ENCODE peak calls at places on chromosomes 6 and 20, in six cellular contexts. One of them, this sample, is unnamed.

GRCh38 chr6:29792123-29793035 is 35.2 kb upstream of the HLA-G start:
- DNase-seq in skeletal muscle cell: no peak
- DNase-seq in mucosa of gallbladder: peak
- DNase-seq in RWPE1: peak
- DNase-seq in GF-D8: no peak
- DNase-seq in ureter: peak
- DNase-seq in this sample: no peak

GRCh38 chr6:44011350-44011925 is 115.8 kb downstream of the MRPL14 start:
- DNase-seq in skeletal muscle cell: no peak
- DNase-seq in mucosa of gallbladder: no peak
- DNase-seq in RWPE1: no peak
- DNase-seq in GF-D8: no peak
- DNase-seq in ureter: no peak
- DNase-seq in this sample: no peak

GRCh38 chr20:53003420-53003819 is 31.3 kb downstream of the TSHZ2 start:
- DNase-seq in skeletal muscle cell: peak
- DNase-seq in mucosa of gallbladder: no peak
- DNase-seq in RWPE1: no peak
- DNase-seq in GF-D8: no peak
- DNase-seq in ureter: no peak
- DNase-seq in this sample: peak

GRCh38 chr6:12749531-12750379 is 33.2 kb downstream of the PHACTR1 start:
- DNase-seq in skeletal muscle cell: no peak
- DNase-seq in mucosa of gallbladder: no peak
- DNase-seq in RWPE1: no peak
- DNase-seq in GF-D8: no peak
- DNase-seq in ureter: no peak
- DNase-seq in this sample: peak

GRCh38 chr6:39791850-39792500 is at the start of gene DAAM2:
- DNase-seq in skeletal muscle cell: no peak
- DNase-seq in mucosa of gallbladder: no peak
- DNase-seq in RWPE1: no peak
- DNase-seq in GF-D8: no peak
- DNase-seq in ureter: no peak
- DNase-seq in this sample: no peak

GRCh38 chr6:158686791-158687381 is 37.0 kb downstream of the SYTL3 start:
- DNase-seq in skeletal muscle cell: no peak
- DNase-seq in mucosa of gallbladder: no peak
- DNase-seq in RWPE1: no peak
- DNase-seq in GF-D8: peak
- DNase-seq in ureter: no peak
- DNase-seq in this sample: no peak

GRCh38 chr20:59028812-59029211 is 3.3 kb downstream of the ATP5F1E start:
- DNase-seq in skeletal muscle cell: no peak
- DNase-seq in mucosa of gallbladder: no peak
- DNase-seq in RWPE1: no peak
- DNase-seq in GF-D8: no peak
- DNase-seq in ureter: no peak
- DNase-seq in this sample: no peak

GRCh38 chr6:131949909-131950766 is 1.0 kb downstream of the CCN2 start:
- DNase-seq in skeletal muscle cell: peak
- DNase-seq in mucosa of gallbladder: peak
- DNase-seq in RWPE1: peak
- DNase-seq in GF-D8: no peak
- DNase-seq in ureter: peak
- DNase-seq in this sample: no peak

GRCh38 chr6:42177514-42178364 is 4.6 kb downstream of the GUCA1A start:
- DNase-seq in skeletal muscle cell: no peak
- DNase-seq in mucosa of gallbladder: no peak
- DNase-seq in RWPE1: no peak
- DNase-seq in GF-D8: no peak
- DNase-seq in ureter: no peak
- DNase-seq in this sample: no peak

GRCh38 chr6:3848925-3849605 is at the start of gene FAM50B:
- DNase-seq in skeletal muscle cell: peak
- DNase-seq in mucosa of gallbladder: peak
- DNase-seq in RWPE1: peak
- DNase-seq in GF-D8: peak
- DNase-seq in ureter: peak
- DNase-seq in this sample: peak

GRCh38 chr6:141153563-141153962 is 979.2 kb upstream of the GJE1 start:
- DNase-seq in skeletal muscle cell: no peak
- DNase-seq in mucosa of gallbladder: no peak
- DNase-seq in RWPE1: no peak
- DNase-seq in GF-D8: no peak
- DNase-seq in ureter: no peak
- DNase-seq in this sample: no peak

GRCh38 chr6:20791074-20791473 is 256.8 kb downstream of the CDKAL1 start:
- DNase-seq in skeletal muscle cell: no peak
- DNase-seq in mucosa of gallbladder: no peak
- DNase-seq in RWPE1: no peak
- DNase-seq in GF-D8: no peak
- DNase-seq in ureter: no peak
- DNase-seq in this sample: no peak

GRCh38 chr20:56359212-56360132 is 698 bp downstream of the FAM210B start:
- DNase-seq in skeletal muscle cell: peak
- DNase-seq in mucosa of gallbladder: peak
- DNase-seq in RWPE1: peak
- DNase-seq in GF-D8: no peak
- DNase-seq in ureter: peak
- DNase-seq in this sample: no peak

This sample was measured in NCI-H187.